ENCODE peak calls at places on chromosome 13, in six cellular contexts. L, R, O, Y, I and X are unnamed samples.

GRCh38 chr13:98447881-98448641 is 128.8 kb downstream of the STK24 start:
- DNase-seq in L (peak), R (no peak), O (no peak), Y (peak), I (no peak), X (peak)

GRCh38 chr13:78701383-78701782 is 42.4 kb upstream of the OBI1 start:
- DNase-seq in L (no peak), R (no peak), O (no peak), Y (peak), I (no peak), X (no peak)

GRCh38 chr13:39542361-39542760 is 60.6 kb downstream of the LHFPL6 start:
- DNase-seq in L (no peak), R (no peak), O (no peak), Y (no peak), I (no peak), X (no peak)

GRCh38 chr13:110641055-110642015 is 26.0 kb downstream of the NAXD start:
- DNase-seq in L (no peak), R (no peak), O (no peak), Y (no peak), I (no peak), X (no peak)

GRCh38 chr13:44399045-44399444 is 25.4 kb downstream of the SERP2 start:
- DNase-seq in L (no peak), R (no peak), O (no peak), Y (no peak), I (no peak), X (no peak)

GRCh38 chr13:110564472-110564985 is 3.0 kb upstream of the RAB20 start:
- DNase-seq in L (no peak), R (no peak), O (no peak), Y (no peak), I (no peak), X (no peak)

GRCh38 chr13:25046985-25047660 is 48.8 kb upstream of the PABPC3 start:
- DNase-seq in L (peak), R (no peak), O (no peak), Y (peak), I (no peak), X (no peak)

GRCh38 chr13:46324976-46325375 is 62.1 kb downstream of the RUBCNL start:
- DNase-seq in L (no peak), R (no peak), O (no peak), Y (no peak), I (no peak), X (no peak)

GRCh38 chr13:73608157-73608516 is 526.1 kb downstream of the KLF12 start:
- DNase-seq in L (no peak), R (no peak), O (no peak), Y (no peak), I (no peak), X (no peak)

GRCh38 chr13:99975626-99976025 is 4.1 kb upstream of the ZIC5 start:
- DNase-seq in L (no peak), R (no peak), O (no peak), Y (no peak), I (no peak), X (no peak)

GRCh38 chr13:111204438-111205177 is 89.5 kb downstream of the ARHGEF7 start:
- DNase-seq in L (no peak), R (peak), O (no peak), Y (peak), I (no peak), X (no peak)

GRCh38 chr13:62847520-62847919 is 1431.9 kb upstream of the PCDH20 start:
- DNase-seq in L (no peak), R (no peak), O (no peak), Y (no peak), I (no peak), X (no peak)

GRCh38 chr13:30619731-30620130 is 2.0 kb downstream of the USPL1 start:
- DNase-seq in L (no peak), R (no peak), O (no peak), Y (no peak), I (no peak), X (peak)

GRCh38 chr13:91085127-91085526 is 262.4 kb upstream of the MIR17HG start:
- DNase-seq in L (no peak), R (no peak), O (no peak), Y (no peak), I (no peak), X (no peak)

GRCh38 chr13:85982102-85982501 is 182.9 kb upstream of the SLITRK6 start:
- DNase-seq in L (no peak), R (no peak), O (no peak), Y (no peak), I (no peak), X (no peak)

GRCh38 chr13:32829269-32829668 is 187.0 kb upstream of the KL start:
- DNase-seq in L (no peak), R (no peak), O (no peak), Y (no peak), I (no peak), X (peak)

GRCh38 chr13:22412452-22412851 is 741.6 kb downstream of the FGF9 start:
- DNase-seq in L (no peak), R (no peak), O (no peak), Y (no peak), I (no peak), X (no peak)

GRCh38 chr13:97116754-97117153 is 105.4 kb upstream of the MBNL2 start:
- DNase-seq in L (peak), R (no peak), O (no peak), Y (no peak), I (no peak), X (peak)

GRCh38 chr13:71867101-71867814 is at the start of gene DACH1:
- DNase-seq in L (no peak), R (peak), O (peak), Y (peak), I (peak), X (peak)

GRCh38 chr13:45361596-45362206 is 20.7 kb upstream of the TPT1 start:
- DNase-seq in L (no peak), R (no peak), O (no peak), Y (no peak), I (no peak), X (peak)

GRCh38 chr13:29845440-29846056 is 4.9 kb downstream of the UBL3 start:
- DNase-seq in L (no peak), R (no peak), O (no peak), Y (peak), I (no peak), X (peak)

GRCh38 chr13:41528021-41528420 is 70.7 kb downstream of the RGCC start:
- DNase-seq in L (no peak), R (no peak), O (no peak), Y (no peak), I (no peak), X (no peak)

GRCh38 chr13:40974460-40975407 is 44.4 kb downstream of the ELF1 start:
- DNase-seq in L (peak), R (no peak), O (peak), Y (peak), I (no peak), X (peak)

GRCh38 chr13:44293908-44294735 is 79.5 kb upstream of the SERP2 start:
- DNase-seq in L (no peak), R (no peak), O (no peak), Y (no peak), I (no peak), X (no peak)

GRCh38 chr13:110915874-110916670 is 1.2 kb upstream of the ANKRD10 start:
- DNase-seq in L (no peak), R (no peak), O (no peak), Y (no peak), I (no peak), X (peak)

GRCh38 chr13:79435549-79435948 is 29.5 kb upstream of the RBM26 start:
- DNase-seq in L (no peak), R (no peak), O (no peak), Y (no peak), I (no peak), X (peak)

GRCh38 chr13:110365876-110366275 is 58.8 kb downstream of the COL4A2 start:
- DNase-seq in L (no peak), R (no peak), O (no peak), Y (no peak), I (no peak), X (no peak)

GRCh38 chr13:63595811-63596210 is 2180.2 kb upstream of the PCDH20 start:
- DNase-seq in L (no peak), R (no peak), O (no peak), Y (no peak), I (no peak), X (no peak)

GRCh38 chr13:41065098-41065497 is 3.8 kb downstream of the WBP4 start:
- DNase-seq in L (no peak), R (no peak), O (no peak), Y (no peak), I (no peak), X (no peak)

GRCh38 chr13:27411393-27411792 is 13.0 kb upstream of the GTF3A start:
- DNase-seq in L (no peak), R (no peak), O (no peak), Y (no peak), I (no peak), X (no peak)

GRCh38 chr13:51832471-51833152 is 12.4 kb downstream of the TMEM272 start:
- DNase-seq in L (no peak), R (no peak), O (no peak), Y (peak), I (no peak), X (peak)

GRCh38 chr13:102774210-102774560 is 599 bp upstream of the TEX30 start:
- DNase-seq in L (no peak), R (no peak), O (no peak), Y (no peak), I (peak), X (no peak)

GRCh38 chr13:79861731-79862130 is 380.8 kb downstream of the NDFIP2 start:
- DNase-seq in L (no peak), R (no peak), O (peak), Y (no peak), I (no peak), X (no peak)

GRCh38 chr13:40118337-40118736 is 462.9 kb downstream of the COG6 start:
- DNase-seq in L (no peak), R (no peak), O (no peak), Y (no peak), I (no peak), X (no peak)

GRCh38 chr13:28819046-28819747 is 942 bp upstream of the MTUS2 start:
- DNase-seq in L (no peak), R (no peak), O (no peak), Y (peak), I (peak), X (peak)

GRCh38 chr13:80783926-80784325 is 443.0 kb upstream of the SPRY2 start:
- DNase-seq in L (no peak), R (no peak), O (no peak), Y (no peak), I (no peak), X (no peak)

DNA sequence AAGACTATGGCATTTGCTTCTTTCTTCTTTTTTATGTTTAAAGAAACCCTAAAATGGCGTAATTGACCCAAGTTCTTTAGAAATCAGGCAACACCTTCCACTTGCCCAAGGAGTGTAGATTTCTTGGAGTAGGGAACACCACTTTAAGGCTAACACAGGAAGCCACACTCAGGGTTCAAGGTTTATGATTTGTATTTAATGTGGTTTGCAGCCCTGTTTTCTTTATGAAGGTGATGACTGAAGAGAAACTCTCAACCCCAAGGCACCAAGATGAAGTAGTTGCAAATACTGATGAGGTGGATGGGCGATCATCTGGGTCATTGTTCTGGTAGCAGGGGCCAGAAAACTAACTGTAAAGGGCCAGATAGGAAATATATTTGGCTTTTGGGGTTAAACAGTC is 101.1 kb downstream of the DLEU7 start:
- DNase-seq in L (no peak), R (no peak), O (no peak), Y (no peak), I (no peak), X (no peak)
- H3K4me3 ChIP-seq in L (no peak), R (no peak), O (no peak), Y (no peak), I (no peak), X (no peak)

GRCh38 chr13:112226320-112227002 is 149.7 kb upstream of the SPACA7 start:
- DNase-seq in L (no peak), R (no peak), O (no peak), Y (no peak), I (no peak), X (no peak)
- H3K4me3 ChIP-seq in L (no peak), R (no peak), O (no peak), Y (no peak), I (no peak), X (no peak)

GRCh38 chr13:35159041-35159440 is 217.0 kb downstream of the NBEA start:
- DNase-seq in L (no peak), R (no peak), O (no peak), Y (no peak), I (no peak), X (no peak)
- H3K4me3 ChIP-seq in L (no peak), R (no peak), O (no peak), Y (no peak), I (no peak), X (no peak)

GRCh38 chr13:112894673-112895481 is 74.1 kb upstream of the MCF2L start:
- DNase-seq in L (no peak), R (peak), O (no peak), Y (no peak), I (peak), X (no peak)

GRCh38 chr13:112894423-112894672 is 74.7 kb upstream of the MCF2L start:
- DNase-seq in L (no peak), R (no peak), O (no peak), Y (no peak), I (no peak), X (no peak)

GRCh38 chr13:112896736-112897602 is 72.0 kb upstream of the MCF2L start:
- DNase-seq in L (no peak), R (peak), O (no peak), Y (no peak), I (peak), X (no peak)

GRCh38 chr13:112897603-112897955 is 71.4 kb upstream of the MCF2L start:
- DNase-seq in L (no peak), R (no peak), O (no peak), Y (no peak), I (no peak), X (no peak)

DNA sequence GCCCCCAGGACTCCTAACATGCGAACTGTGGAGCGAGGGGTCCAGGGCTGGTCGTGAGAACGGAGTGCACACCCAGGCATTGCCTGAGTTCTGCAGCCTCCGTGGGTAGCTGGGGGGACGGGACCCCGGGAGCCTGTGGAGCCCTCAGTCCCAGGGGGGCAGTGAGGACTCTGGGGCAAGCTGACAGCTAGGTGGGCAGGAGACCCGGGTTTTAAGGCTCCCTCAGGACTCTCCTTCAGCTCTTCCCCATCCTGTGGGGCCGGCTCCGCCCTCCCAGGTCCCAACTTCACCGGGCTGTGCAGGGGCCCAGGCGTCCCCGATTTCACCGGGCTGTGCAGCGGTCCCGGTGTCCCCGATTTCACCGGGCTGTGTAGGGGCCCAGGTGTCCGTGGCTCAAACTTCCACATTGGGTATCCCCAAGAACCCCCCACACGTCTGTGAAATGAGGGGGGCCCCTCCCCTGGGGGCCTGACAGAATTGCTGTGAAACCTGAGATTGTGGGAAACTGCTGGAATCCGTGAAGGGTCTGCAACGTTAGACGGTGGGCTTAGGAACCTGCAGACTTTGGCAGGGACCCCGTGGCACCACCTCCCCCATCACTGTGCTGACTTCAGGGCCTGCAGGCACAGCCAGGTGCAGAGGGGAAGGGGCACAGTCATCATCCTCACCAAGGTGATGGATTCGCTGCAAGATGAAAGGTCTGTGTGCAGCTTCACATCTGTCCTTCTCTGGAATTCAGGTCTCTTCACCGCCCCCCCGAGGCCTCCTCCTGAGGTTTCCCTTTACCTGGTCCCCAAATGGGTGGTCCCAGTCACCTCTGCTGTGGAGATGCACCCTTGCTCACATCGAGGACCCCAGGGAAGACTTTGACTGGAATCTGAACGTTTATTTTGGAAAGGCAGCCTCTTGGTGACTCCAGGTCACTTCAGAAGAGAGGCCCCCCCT is 73.2 kb upstream of the MCF2L start:
- DNase-seq in L (no peak), R (peak), O (no peak), Y (no peak), I (peak), X (no peak)
- H3K4me3 ChIP-seq in L (peak), R (no peak), O (no peak), Y (no peak), I (peak), X (no peak)

GRCh38 chr13:109272595-109273325 is 513.6 kb downstream of the IRS2 start:
- DNase-seq in L (no peak), R (no peak), O (no peak), Y (no peak), I (no peak), X (no peak)
- H3K4me3 ChIP-seq in L (no peak), R (no peak), O (no peak), Y (peak), I (no peak), X (peak)